ENCODE peak calls at places on chromosomes 3 and 15, in six cellular contexts. X, P, V, A, G and T are unnamed samples.

GRCh38 chr15:40358492-40359353 is 704 bp downstream of the DISP2 start:
- DNase-seq in V (peak), X (no peak), A (peak), P (peak), G (no peak), T (peak)

GRCh38 chr3:121488628-121489027 is 57.2 kb downstream of the POLQ start:
- DNase-seq in V (no peak), X (no peak), G (no peak), A (no peak), P (no peak), T (no peak)

GRCh38 chr15:100728371-100729201 is 126.2 kb downstream of the ASB7 start:
- DNase-seq in A (no peak), P (peak), V (no peak), G (no peak), X (no peak), T (no peak)

GRCh38 chr3:111910806-111911205 is 51.7 kb downstream of the PHLDB2 start:
- DNase-seq in G (no peak), P (no peak), X (no peak), A (no peak), V (no peak), T (no peak)

GRCh38 chr3:55955891-55956477 is 468.9 kb upstream of the WNT5A start:
- DNase-seq in X (no peak), G (no peak), P (no peak), A (no peak), V (no peak), T (no peak)

GRCh38 chr3:184241447-184242296 is 7.1 kb downstream of the ALG3 start:
- DNase-seq in V (no peak), A (peak), X (no peak), P (peak), G (no peak), T (peak)

GRCh38 chr15:101162701-101163483 is 89.0 kb downstream of the CHSY1 start:
- DNase-seq in P (no peak), A (no peak), V (peak), X (no peak), G (no peak), T (no peak)

GRCh38 chr3:11452988-11453847 is 181.0 kb downstream of the ATG7 start:
- DNase-seq in G (no peak), V (peak), P (no peak), A (no peak), X (no peak), T (no peak)

GRCh38 chr15:33204087-33204486 is 9.6 kb upstream of the FMN1 start:
- DNase-seq in X (no peak), P (no peak), V (no peak), A (no peak), G (no peak), T (no peak)

GRCh38 chr15:43776101-43776717 is 557 bp downstream of the ELL3 start:
- DNase-seq in P (peak), G (no peak), A (peak), X (no peak), V (peak), T (peak)